ENCODE peak calls at places on chromosome 11, in five cellular contexts. L is Daoy, F is neuronal stem cell, S is epithelial cell of esophagus, A is astrocyte of the spinal cord. V is an unnamed sample.

GRCh38 chr11:7596975-7597391 is 76.3 kb downstream of the CYB5R2 start:
- DNase-seq in F (no peak), S (peak), L (no peak), A (no peak), V (no peak)

GRCh38 chr11:18853086-18853720 is 61.6 kb upstream of the PTPN5 start:
- DNase-seq in L (peak), A (peak), S (peak), F (no peak), V (peak)

GRCh38 chr11:93521086-93521485 is 22.1 kb downstream of the SMCO4 start:
- DNase-seq in S (no peak), F (no peak), A (no peak), L (no peak), V (no peak)

GRCh38 chr11:66857234-66857926 is 516 bp downstream of the LRFN4 start:
- DNase-seq in S (peak), F (no peak), A (no peak), L (peak), V (no peak)

GRCh38 chr11:121152764-121153163 is 51.7 kb downstream of the TECTA start:
- DNase-seq in S (no peak), L (no peak), A (no peak), F (no peak), V (no peak)

GRCh38 chr11:114308689-114309089 is 12.5 kb downstream of the NNMT start:
- DNase-seq in S (no peak), L (no peak), A (peak), F (no peak), V (peak)

GRCh38 chr11:65254724-65255123 is 7.0 kb upstream of the POLA2 start:
- DNase-seq in L (no peak), S (no peak), A (no peak), F (no peak), V (peak)

GRCh38 chr11:79087238-79087956 is 353.4 kb downstream of the TENM4 start:
- DNase-seq in S (peak), F (peak), A (peak), L (peak), V (peak)

GRCh38 chr11:17978553-17979287 is 34.1 kb downstream of the SERGEF start:
- DNase-seq in L (peak), A (peak), S (peak), F (peak), V (peak)

GRCh38 chr11:12246169-12246568 is 131.2 kb upstream of the PARVA start:
- DNase-seq in A (no peak), F (no peak), L (no peak), S (no peak), V (no peak)

GRCh38 chr11:304915-305833 is 2.4 kb upstream of the IFITM2 start:
- DNase-seq in S (peak), A (peak), F (peak), L (peak), V (peak)

GRCh38 chr11:96316869-96317268 is 26.1 kb downstream of the MAML2 start:
- DNase-seq in A (no peak), S (peak), L (no peak), F (no peak), V (no peak)

GRCh38 chr11:61331636-61332035 is 1.3 kb downstream of the DDB1 start:
- DNase-seq in F (no peak), S (no peak), A (no peak), L (no peak), V (no peak)

GRCh38 chr11:132024587-132025295 is 654.3 kb downstream of the NTM start:
- DNase-seq in S (peak), A (peak), F (no peak), L (peak), V (peak)

GRCh38 chr11:46903846-46904245 is 14.5 kb downstream of the LRP4 start:
- DNase-seq in S (no peak), A (peak), F (no peak), L (no peak), V (no peak)

GRCh38 chr11:27514558-27514957 is 8.0 kb upstream of the LIN7C start:
- DNase-seq in L (peak), S (no peak), A (peak), F (no peak), V (peak)

V was measured in RPMI7951.